ENCODE peak calls at places on chromosomes 13 and 19, in ten cellular contexts. One of them, this sample, is unnamed.

GRCh38 chr19:48398329-48399235 is 5.1 kb downstream of the GRIN2D start:
- DNase-seq in epithelial cell of esophagus: peak
- DNase-seq in GM10248: peak
- DNase-seq in heart left ventricle: peak
- DNase-seq in cardiac muscle cell: peak
- DNase-seq in colonic mucosa: peak
- DNase-seq in LNCaP clone FGC: peak
- DNase-seq in Calu3: peak
- DNase-seq in A549: peak
- DNase-seq in HepG2: peak
- DNase-seq in this sample: peak

GRCh38 chr19:52689804-52690394 is 44.9 kb downstream of the ZNF611 start:
- DNase-seq in HepG2: no peak
- DNase-seq in epithelial cell of esophagus: peak
- DNase-seq in A549: no peak
- DNase-seq in Calu3: peak
- DNase-seq in colonic mucosa: peak
- DNase-seq in LNCaP clone FGC: no peak
- DNase-seq in GM10248: peak
- DNase-seq in heart left ventricle: peak
- DNase-seq in cardiac muscle cell: peak
- DNase-seq in this sample: no peak

GRCh38 chr13:51066091-51066831 is 44.8 kb downstream of the C13orf42 start:
- DNase-seq in cardiac muscle cell: no peak
- DNase-seq in colonic mucosa: no peak
- DNase-seq in heart left ventricle: no peak
- DNase-seq in epithelial cell of esophagus: peak
- DNase-seq in GM10248: no peak
- DNase-seq in HepG2: no peak
- DNase-seq in A549: no peak
- DNase-seq in Calu3: peak
- DNase-seq in LNCaP clone FGC: no peak
- DNase-seq in this sample: no peak

GRCh38 chr19:14159059-14159458 is 22.7 kb upstream of the ASF1B start:
- DNase-seq in A549: no peak
- DNase-seq in heart left ventricle: no peak
- DNase-seq in HepG2: no peak
- DNase-seq in cardiac muscle cell: no peak
- DNase-seq in colonic mucosa: no peak
- DNase-seq in epithelial cell of esophagus: no peak
- DNase-seq in Calu3: no peak
- DNase-seq in GM10248: no peak
- DNase-seq in LNCaP clone FGC: no peak
- DNase-seq in this sample: no peak

GRCh38 chr13:37070956-37071355 is 11.5 kb upstream of the SUPT20H start:
- DNase-seq in cardiac muscle cell: no peak
- DNase-seq in GM10248: no peak
- DNase-seq in A549: no peak
- DNase-seq in LNCaP clone FGC: no peak
- DNase-seq in colonic mucosa: no peak
- DNase-seq in HepG2: no peak
- DNase-seq in Calu3: no peak
- DNase-seq in epithelial cell of esophagus: no peak
- DNase-seq in heart left ventricle: no peak
- DNase-seq in this sample: no peak

GRCh38 chr19:40607311-40607871 is 6.2 kb downstream of the LTBP4 start:
- DNase-seq in GM10248: no peak
- DNase-seq in epithelial cell of esophagus: no peak
- DNase-seq in heart left ventricle: peak
- DNase-seq in LNCaP clone FGC: no peak
- DNase-seq in A549: no peak
- DNase-seq in Calu3: no peak
- DNase-seq in HepG2: no peak
- DNase-seq in cardiac muscle cell: no peak
- DNase-seq in colonic mucosa: peak
- DNase-seq in this sample: no peak

GRCh38 chr13:110156186-110157065 is 150.5 kb downstream of the COL4A1 start:
- DNase-seq in cardiac muscle cell: no peak
- DNase-seq in heart left ventricle: no peak
- DNase-seq in Calu3: no peak
- DNase-seq in GM10248: no peak
- DNase-seq in epithelial cell of esophagus: no peak
- DNase-seq in colonic mucosa: no peak
- DNase-seq in LNCaP clone FGC: no peak
- DNase-seq in HepG2: no peak
- DNase-seq in A549: no peak
- DNase-seq in this sample: no peak

GRCh38 chr19:49387936-49388372 is at the start of gene KASH5:
- DNase-seq in GM10248: peak
- DNase-seq in heart left ventricle: peak
- DNase-seq in colonic mucosa: peak
- DNase-seq in Calu3: no peak
- DNase-seq in cardiac muscle cell: no peak
- DNase-seq in LNCaP clone FGC: peak
- DNase-seq in epithelial cell of esophagus: peak
- DNase-seq in HepG2: no peak
- DNase-seq in A549: peak
- DNase-seq in this sample: peak

GRCh38 chr19:55486043-55486970 is 1.3 kb downstream of the NAT14 start:
- DNase-seq in LNCaP clone FGC: no peak
- DNase-seq in heart left ventricle: peak
- DNase-seq in colonic mucosa: no peak
- DNase-seq in epithelial cell of esophagus: no peak
- DNase-seq in GM10248: no peak
- DNase-seq in Calu3: no peak
- DNase-seq in cardiac muscle cell: no peak
- DNase-seq in HepG2: no peak
- DNase-seq in A549: no peak
- DNase-seq in this sample: peak

GRCh38 chr13:99065250-99066015 is 87.6 kb upstream of the DOCK9 start:
- DNase-seq in colonic mucosa: no peak
- DNase-seq in heart left ventricle: no peak
- DNase-seq in epithelial cell of esophagus: peak
- DNase-seq in HepG2: no peak
- DNase-seq in cardiac muscle cell: no peak
- DNase-seq in LNCaP clone FGC: no peak
- DNase-seq in A549: no peak
- DNase-seq in GM10248: no peak
- DNase-seq in Calu3: no peak
- DNase-seq in this sample: no peak

GRCh38 chr13:79338343-79338742 is 67.7 kb downstream of the RBM26 start:
- DNase-seq in GM10248: no peak
- DNase-seq in epithelial cell of esophagus: no peak
- DNase-seq in A549: no peak
- DNase-seq in heart left ventricle: no peak
- DNase-seq in colonic mucosa: no peak
- DNase-seq in cardiac muscle cell: no peak
- DNase-seq in LNCaP clone FGC: no peak
- DNase-seq in HepG2: no peak
- DNase-seq in Calu3: no peak
- DNase-seq in this sample: no peak

GRCh38 chr13:35565273-35565672 is 88.8 kb upstream of the MAB21L1 start:
- DNase-seq in heart left ventricle: no peak
- DNase-seq in epithelial cell of esophagus: no peak
- DNase-seq in cardiac muscle cell: no peak
- DNase-seq in GM10248: no peak
- DNase-seq in colonic mucosa: no peak
- DNase-seq in HepG2: no peak
- DNase-seq in LNCaP clone FGC: no peak
- DNase-seq in Calu3: no peak
- DNase-seq in A549: no peak
- DNase-seq in this sample: no peak

GRCh38 chr13:110980921-110981320 is 66.1 kb upstream of the ANKRD10 start:
- DNase-seq in HepG2: no peak
- DNase-seq in colonic mucosa: no peak
- DNase-seq in GM10248: no peak
- DNase-seq in Calu3: no peak
- DNase-seq in A549: no peak
- DNase-seq in LNCaP clone FGC: no peak
- DNase-seq in cardiac muscle cell: no peak
- DNase-seq in heart left ventricle: no peak
- DNase-seq in epithelial cell of esophagus: no peak
- DNase-seq in this sample: no peak

DNA sequence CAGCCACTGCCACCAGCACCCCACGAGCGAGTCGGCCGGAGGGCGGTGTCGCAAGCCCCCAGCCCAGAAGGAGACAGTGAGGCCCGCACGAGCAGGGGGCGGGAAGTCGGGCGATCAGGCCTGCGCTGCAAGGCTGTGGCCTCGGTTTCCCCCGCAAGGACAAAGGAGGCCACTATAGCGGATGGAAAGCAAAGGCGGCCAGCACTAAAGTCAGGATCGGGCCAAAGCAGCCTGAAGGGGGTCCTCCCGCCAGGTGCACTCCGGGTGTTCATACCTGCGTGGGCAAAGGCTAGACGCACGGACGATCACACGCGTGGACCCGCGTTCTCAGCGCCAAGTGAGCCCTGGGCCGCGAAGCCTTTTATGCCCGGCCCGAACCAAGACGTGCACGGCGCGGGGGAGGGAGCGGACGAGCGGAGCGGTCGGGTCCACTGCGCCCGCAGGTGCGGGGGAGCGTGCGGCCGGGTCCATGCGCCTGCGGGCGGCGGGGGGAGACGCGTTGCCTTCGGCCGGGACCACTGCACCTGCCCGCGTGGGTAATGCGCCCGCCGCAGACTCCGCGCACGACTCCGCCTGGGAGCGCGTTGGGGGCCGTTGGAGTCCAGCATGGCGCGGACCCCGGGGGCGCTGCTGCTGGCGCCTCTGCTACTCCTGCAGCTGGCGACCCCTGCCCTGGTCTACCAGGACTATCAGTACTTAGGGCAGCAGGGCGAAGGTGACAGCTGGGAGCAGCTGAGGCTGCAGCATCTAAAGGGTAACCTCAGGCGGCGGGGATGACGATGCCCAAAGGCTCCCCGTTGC is at the start of the genes PRDX2 and THSD8:
- DNase-seq in GM10248: peak
- DNase-seq in epithelial cell of esophagus: peak
- DNase-seq in cardiac muscle cell: peak
- DNase-seq in heart left ventricle: peak
- DNase-seq in colonic mucosa: peak
- DNase-seq in A549: no peak
- DNase-seq in HepG2: peak
- DNase-seq in LNCaP clone FGC: peak
- DNase-seq in Calu3: peak
- DNase-seq in this sample: peak
- TF ChIP-seq CTCF in GM10248: no peak
- TF ChIP-seq CTCF in epithelial cell of esophagus: no peak
- TF ChIP-seq CTCF in cardiac muscle cell: no peak
- TF ChIP-seq CTCF in heart left ventricle: no peak
- TF ChIP-seq CTCF in colonic mucosa: no peak
- TF ChIP-seq CTCF in A549: no peak
- TF ChIP-seq CTCF in HepG2: peak
- TF ChIP-seq CTCF in LNCaP clone FGC: peak
- TF ChIP-seq CTCF in Calu3: no peak
- TF ChIP-seq CTCF in this sample: no peak

GRCh38 chr13:101123028-101123427 is 293.3 kb downstream of the NALCN start:
- DNase-seq in GM10248: no peak
- DNase-seq in cardiac muscle cell: no peak
- DNase-seq in LNCaP clone FGC: no peak
- DNase-seq in A549: no peak
- DNase-seq in colonic mucosa: no peak
- DNase-seq in epithelial cell of esophagus: no peak
- DNase-seq in heart left ventricle: no peak
- DNase-seq in Calu3: no peak
- DNase-seq in HepG2: no peak
- DNase-seq in this sample: no peak

DNA sequence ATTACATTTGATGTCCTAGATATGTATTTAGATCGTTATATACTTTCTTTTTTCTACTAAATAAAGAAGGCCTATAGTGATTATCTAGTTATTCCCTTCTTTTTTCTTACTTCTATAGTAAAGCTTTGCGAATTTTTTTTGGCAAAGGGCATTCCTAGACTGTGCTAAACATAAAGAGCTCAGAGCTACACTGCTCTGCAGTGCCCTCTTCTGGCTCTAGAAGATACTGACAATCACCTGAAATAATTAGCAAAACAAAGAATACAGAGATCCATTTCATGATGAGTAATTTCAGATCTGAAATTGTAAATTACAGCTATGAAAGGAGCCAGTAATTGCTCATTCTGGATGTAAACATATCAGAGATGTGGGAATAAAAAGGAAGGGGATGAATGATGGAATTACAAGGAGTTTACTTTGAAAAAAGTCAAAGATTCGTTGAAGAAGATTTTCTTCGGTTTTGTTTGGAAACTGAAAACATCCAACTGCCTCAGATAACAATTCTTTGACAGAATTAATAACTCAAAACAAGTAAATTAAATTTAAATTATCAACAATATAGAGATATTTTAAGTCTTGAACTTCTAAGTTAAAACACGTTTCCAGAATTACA is 288.5 kb downstream of the NALCN start:
- DNase-seq in Calu3: no peak
- DNase-seq in HepG2: peak
- DNase-seq in cardiac muscle cell: peak
- DNase-seq in epithelial cell of esophagus: peak
- DNase-seq in LNCaP clone FGC: peak
- DNase-seq in A549: peak
- DNase-seq in GM10248: peak
- DNase-seq in colonic mucosa: no peak
- DNase-seq in heart left ventricle: no peak
- DNase-seq in this sample: peak
- TF ChIP-seq CTCF in Calu3: no peak
- TF ChIP-seq CTCF in HepG2: peak
- TF ChIP-seq CTCF in cardiac muscle cell: peak
- TF ChIP-seq CTCF in epithelial cell of esophagus: peak
- TF ChIP-seq CTCF in LNCaP clone FGC: peak
- TF ChIP-seq CTCF in A549: peak
- TF ChIP-seq CTCF in GM10248: peak
- TF ChIP-seq CTCF in colonic mucosa: peak
- TF ChIP-seq CTCF in heart left ventricle: peak
- TF ChIP-seq CTCF in this sample: peak

DNA sequence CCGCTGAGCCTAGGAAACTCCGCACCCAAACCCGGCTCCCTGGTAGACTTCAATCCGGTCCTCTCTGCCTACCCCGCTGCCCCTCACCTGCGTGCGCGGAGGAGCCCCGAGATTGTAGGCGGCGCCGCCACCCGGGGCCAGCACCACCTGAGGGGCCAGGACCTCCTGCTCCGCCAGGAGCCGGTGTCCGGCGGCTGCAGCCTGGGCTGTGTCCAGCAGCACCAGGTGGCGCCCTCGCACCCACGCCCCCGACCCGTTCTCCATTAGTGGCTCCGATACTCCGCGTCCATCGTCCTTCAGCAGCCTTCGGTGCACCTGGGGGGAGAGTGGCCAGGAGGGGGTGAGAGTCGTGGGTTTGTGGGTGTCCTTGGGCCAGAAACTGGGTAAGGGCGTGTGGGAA is 18.5 kb downstream of the MAN2B1 start:
- DNase-seq in HepG2: no peak
- DNase-seq in cardiac muscle cell: no peak
- DNase-seq in Calu3: no peak
- DNase-seq in epithelial cell of esophagus: no peak
- DNase-seq in heart left ventricle: no peak
- DNase-seq in A549: no peak
- DNase-seq in GM10248: no peak
- DNase-seq in LNCaP clone FGC: no peak
- DNase-seq in colonic mucosa: peak
- DNase-seq in this sample: no peak
- TF ChIP-seq CTCF in HepG2: peak
- TF ChIP-seq CTCF in cardiac muscle cell: peak
- TF ChIP-seq CTCF in Calu3: no peak
- TF ChIP-seq CTCF in epithelial cell of esophagus: no peak
- TF ChIP-seq CTCF in heart left ventricle: peak
- TF ChIP-seq CTCF in A549: no peak
- TF ChIP-seq CTCF in GM10248: no peak
- TF ChIP-seq CTCF in LNCaP clone FGC: peak
- TF ChIP-seq CTCF in colonic mucosa: no peak
- TF ChIP-seq CTCF in this sample: peak

GRCh38 chr13:59178344-59178743 is 985.4 kb downstream of the DIAPH3 start:
- DNase-seq in LNCaP clone FGC: no peak
- DNase-seq in epithelial cell of esophagus: no peak
- DNase-seq in HepG2: no peak
- DNase-seq in GM10248: no peak
- DNase-seq in heart left ventricle: no peak
- DNase-seq in A549: no peak
- DNase-seq in colonic mucosa: no peak
- DNase-seq in Calu3: no peak
- DNase-seq in cardiac muscle cell: peak
- DNase-seq in this sample: no peak
- TF ChIP-seq CTCF in LNCaP clone FGC: peak
- TF ChIP-seq CTCF in epithelial cell of esophagus: no peak
- TF ChIP-seq CTCF in HepG2: peak
- TF ChIP-seq CTCF in GM10248: no peak
- TF ChIP-seq CTCF in heart left ventricle: no peak
- TF ChIP-seq CTCF in A549: peak
- TF ChIP-seq CTCF in colonic mucosa: no peak
- TF ChIP-seq CTCF in Calu3: no peak
- TF ChIP-seq CTCF in cardiac muscle cell: peak
- TF ChIP-seq CTCF in this sample: no peak